ENCODE peak calls at places on chromosomes 3 and 15, in five cellular contexts. C is hepatocyte, B is H1, I is endothelial cell of umbilical vein, X is PC-9. W is an unnamed sample.
A peak's percentile ranks its signal among the peaks of the same experiment; 100 is the strongest.

GRCh38 chr3:175336406-175337133 is 477.4 kb downstream of the NAALADL2 start:
- DNase-seq in C (no peak), B (no peak), I (no peak), X (no peak), W (no peak)

GRCh38 chr3:115803661-115804060 is 180.4 kb downstream of the GAP43 start:
- DNase-seq in C (no peak), B (no peak), I (no peak), X (no peak), W (no peak)

GRCh38 chr15:51011212-51011611 is 83.5 kb downstream of the TNFAIP8L3 start:
- DNase-seq in C (no peak), B (no peak), I (peak; percentile 39), X (no peak), W (no peak)

GRCh38 chr3:188627652-188628051 is 473.7 kb downstream of the LPP start:
- DNase-seq in C (no peak), B (no peak), I (peak; percentile 29), X (no peak), W (no peak)

GRCh38 chr3:54573922-54574321 is 353.9 kb downstream of the LRTM1 start:
- DNase-seq in C (no peak), B (no peak), I (no peak), X (no peak), W (no peak)

GRCh38 chr3:181326637-181327223 is 337.2 kb upstream of the DNAJC19 start:
- DNase-seq in C (peak; percentile 37), B (no peak), I (peak; percentile 54), X (no peak), W (peak; percentile 65)

GRCh38 chr3:37862219-37862711 is 585 bp downstream of the CTDSPL start:
- DNase-seq in C (peak; percentile 79), B (peak; percentile 67), I (no peak), X (peak; percentile 15), W (peak; percentile 51)

GRCh38 chr3:125512135-125512920 is 7.7 kb downstream of the SNX4 start:
- DNase-seq in C (no peak), B (no peak), I (peak; percentile 83), X (no peak), W (no peak)

GRCh38 chr3:72738752-72739520 is 109.3 kb downstream of the SHQ1 start:
- DNase-seq in C (peak; percentile 74), B (peak; percentile 82), I (peak; percentile 37), X (peak; percentile 50), W (peak; percentile 91)

GRCh38 chr3:190864002-190864401 is 1.5 kb upstream of the GMNC start:
- DNase-seq in C (no peak), B (no peak), I (no peak), X (no peak), W (no peak)

GRCh38 chr3:66418432-66419052 is 82.3 kb downstream of the LRIG1 start:
- DNase-seq in C (no peak), B (no peak), I (peak; percentile 55), X (no peak), W (no peak)

GRCh38 chr3:197722734-197723133 is 14.0 kb downstream of the RUBCN start:
- DNase-seq in C (no peak), B (no peak), I (no peak), X (no peak), W (no peak)

GRCh38 chr3:197713477-197713822 is 23.3 kb downstream of the RUBCN start:
- DNase-seq in C (no peak), B (no peak), I (no peak), X (peak; percentile 39), W (no peak)

GRCh38 chr3:197714251-197714650 is 22.5 kb downstream of the RUBCN start:
- DNase-seq in C (no peak), B (no peak), I (no peak), X (no peak), W (no peak)

GRCh38 chr3:197718904-197719303 is 17.8 kb downstream of the RUBCN start:
- DNase-seq in C (peak; percentile 78), B (no peak), I (peak; percentile 39), X (peak; percentile 79), W (no peak)
- H3K4me2 ChIP-seq in C (no peak overlapping the region), B (no peak overlapping the region), I (no peak overlapping the region), X (peak overlapping the region; percentile 65), W (no peak overlapping the region)

GRCh38 chr15:96290679-96291078 is 39.8 kb upstream of the NR2F2 start:
- DNase-seq in C (no peak), B (no peak), I (no peak), X (no peak), W (no peak)

GRCh38 chr15:96294766-96295165 is 35.7 kb upstream of the NR2F2 start:
- DNase-seq in C (no peak), B (no peak), I (no peak), X (no peak), W (no peak)

GRCh38 chr15:96297783-96298182 is 32.7 kb upstream of the NR2F2 start:
- DNase-seq in C (no peak), B (no peak), I (no peak), X (no peak), W (no peak)

GRCh38 chr15:96296264-96296663 is 34.2 kb upstream of the NR2F2 start:
- DNase-seq in C (no peak), B (no peak), I (no peak), X (no peak), W (no peak)

DNA sequence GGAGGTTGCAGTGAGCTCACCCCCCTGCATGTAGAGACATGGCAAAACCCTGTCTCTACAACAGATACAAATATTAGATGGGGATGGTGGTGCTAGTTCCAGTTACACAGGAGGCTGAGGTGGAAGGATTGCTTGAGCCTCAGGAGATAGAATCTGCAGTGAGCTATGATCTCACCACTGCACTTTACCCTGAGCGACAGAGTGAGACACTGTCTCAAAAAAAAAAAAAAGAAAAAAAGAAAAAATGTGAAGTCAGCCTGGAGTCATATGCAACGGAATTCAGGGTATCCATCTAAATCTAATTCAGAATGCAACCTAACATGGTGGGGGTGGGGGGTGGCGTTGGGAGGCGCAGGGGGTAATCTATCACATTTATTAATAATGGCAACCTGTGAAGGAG is 37.1 kb upstream of the NR2F2 start:
- DNase-seq in C (no peak), B (no peak), I (no peak), X (no peak), W (no peak)
- H2AFZ ChIP-seq in C (no peak overlapping the region), B (no peak overlapping the region), I (no peak overlapping the region), X (no peak overlapping the region), W (no peak overlapping the region)

DNA sequence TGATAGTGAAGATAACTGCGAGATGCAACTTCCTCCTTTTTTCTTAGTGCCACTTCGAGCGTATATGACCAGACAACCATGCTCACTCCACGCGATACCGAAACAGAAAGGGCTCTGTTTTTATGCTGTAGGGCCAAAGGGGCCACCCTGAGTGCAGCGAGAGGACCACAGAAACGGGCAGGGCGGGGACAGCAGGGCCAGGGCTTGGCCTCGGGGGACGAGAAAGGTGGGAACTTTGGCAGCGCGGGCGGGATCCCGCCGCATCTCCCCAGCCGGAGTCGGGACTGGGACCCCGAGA is 480 bp downstream of the VPS13C start:
- DNase-seq in C (peak; percentile 69), B (no peak), I (no peak), X (peak; percentile 49), W (no peak)
- TF ChIP-seq EZH2 in C (no peak), B (no peak), I (no peak), X (no peak), W (no peak)

GRCh38 chr3:8846176-8846575 is 76.8 kb upstream of the OXTR start:
- DNase-seq in C (no peak), B (no peak), I (no peak), X (no peak), W (no peak)

GRCh38 chr3:8851703-8852102 is 82.3 kb upstream of the OXTR start:
- DNase-seq in C (peak; percentile 26), B (no peak), I (no peak), X (peak; percentile 67), W (no peak)

GRCh38 chr3:8845641-8846040 is 76.2 kb upstream of the OXTR start:
- DNase-seq in C (no peak), B (no peak), I (no peak), X (peak; percentile 20), W (no peak)

GRCh38 chr3:8847317-8847716 is 77.9 kb upstream of the OXTR start:
- DNase-seq in C (no peak), B (no peak), I (no peak), X (no peak), W (no peak)

DNA sequence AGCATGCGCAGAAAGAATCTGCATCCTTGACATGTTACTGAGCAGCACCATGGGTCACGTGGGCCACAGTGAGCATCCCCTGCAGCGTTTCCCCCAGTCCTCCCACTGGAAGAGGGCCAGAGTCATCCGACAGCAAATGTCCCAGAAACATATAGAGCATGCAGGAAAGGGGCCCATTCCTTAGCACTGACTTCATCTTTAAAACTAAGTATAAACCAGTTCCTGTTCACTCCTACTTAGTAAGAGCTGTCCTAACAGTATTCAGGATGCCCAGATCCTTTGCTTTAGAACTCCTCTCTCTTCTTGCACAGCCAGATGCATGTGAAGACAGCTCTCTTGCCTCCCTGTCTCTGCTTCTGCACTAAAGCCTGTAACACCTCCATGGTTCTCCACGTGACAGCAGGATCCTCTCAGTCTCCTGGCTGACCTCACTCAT is 79.3 kb upstream of the OXTR start:
- DNase-seq in C (no peak), B (no peak), I (peak; percentile 46), X (no peak), W (no peak)
- H3K4me2 ChIP-seq in C (no peak overlapping the region), B (no peak overlapping the region), I (no peak overlapping the region), X (no peak overlapping the region), W (no peak overlapping the region)

DNA sequence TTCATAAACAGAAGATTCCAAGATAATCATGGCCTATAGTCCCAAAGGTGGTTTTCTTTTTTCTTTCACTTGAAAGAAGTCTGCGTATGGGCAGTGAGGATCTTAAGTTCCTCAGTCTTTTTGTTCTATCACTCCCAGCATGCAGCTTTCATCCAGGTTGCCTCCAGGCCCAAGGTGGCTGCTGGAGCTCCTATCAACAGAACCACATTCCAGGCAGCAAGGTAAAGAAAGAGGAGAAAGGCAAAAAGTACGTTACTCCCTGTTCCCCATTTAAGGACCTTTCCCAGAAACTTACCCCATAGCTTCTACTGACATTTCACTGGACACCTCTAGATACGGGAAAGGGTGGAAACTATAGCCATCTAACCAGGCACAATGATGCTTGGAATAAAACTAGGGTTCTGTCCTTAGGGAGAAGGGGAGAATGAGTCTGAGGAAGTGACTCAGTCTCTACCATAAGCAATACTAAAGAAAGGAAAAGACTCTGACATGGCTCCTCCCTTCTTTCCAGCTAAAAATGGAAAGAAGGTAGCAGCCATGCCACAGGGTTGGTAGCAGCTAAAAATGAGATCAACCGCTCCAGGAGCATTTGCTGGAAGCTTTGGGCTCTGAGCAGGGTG is 313.9 kb upstream of the NR2E3 start:
- DNase-seq in C (no peak), B (no peak), I (peak; percentile 52), X (no peak), W (no peak)
- H2AFZ ChIP-seq in C (no peak overlapping the region), B (no peak overlapping the region), I (peak overlapping the region; percentile 70), X (no peak overlapping the region), W (no peak overlapping the region)

GRCh38 chr15:74726774-74727164 is 1.4 kb upstream of the CYP1A1 start:
- DNase-seq in C (no peak), B (no peak), I (no peak), X (no peak), W (no peak)
- TF ChIP-seq EZH2 in C (no peak), B (peak; percentile 61), I (no peak), X (no peak), W (peak; percentile 48)

GRCh38 chr3:156681003-156681402 is 6.6 kb downstream of the TIPARP start:
- DNase-seq in C (peak; percentile 73), B (no peak), I (peak; percentile 64), X (peak; percentile 62), W (peak; percentile 25)

GRCh38 chr3:156685198-156685597 is 10.8 kb downstream of the TIPARP start:
- DNase-seq in C (no peak), B (no peak), I (no peak), X (no peak), W (peak; percentile 5)

GRCh38 chr3:156682491-156682890 is 8.1 kb downstream of the TIPARP start:
- DNase-seq in C (no peak), B (no peak), I (no peak), X (no peak), W (no peak)

GRCh38 chr3:156680243-156680930 is 6.0 kb downstream of the TIPARP start:
- DNase-seq in C (no peak), B (no peak), I (no peak), X (no peak), W (no peak)

GRCh38 chr3:156682963-156683362 is 8.6 kb downstream of the TIPARP start:
- DNase-seq in C (no peak), B (no peak), I (no peak), X (no peak), W (no peak)
- H3K4me2 ChIP-seq in C (no peak overlapping the region), B (no peak overlapping the region), I (peak overlapping the region; percentile 34), X (peak overlapping the region; percentile 53), W (no peak overlapping the region)

W was measured in neural progenitor cell.